ENCODE peak calls at places on chromosomes 16 and 17, in ten cellular contexts. I, A, R, P, T, S, J, G, Z and V are unnamed samples.

GRCh38 chr17:17367931-17368330 is 64.8 kb downstream of the NT5M start:
- DNase-seq in I (no peak), A (peak; percentile 46), R (no peak), P (no peak), T (no peak), S (no peak), J (no peak), G (no peak), Z (no peak), V (no peak)

GRCh38 chr16:83813818-83814653 is 6.3 kb downstream of the HSBP1 start:
- DNase-seq in I (peak; percentile 37), A (no peak), R (no peak), P (no peak), T (peak; percentile 79), S (no peak), J (no peak), G (no peak), Z (no peak), V (peak; percentile 42)

GRCh38 chr17:32240745-32241144 is 24.9 kb upstream of the RHBDL3 start:
- DNase-seq in I (no peak), A (peak; percentile 12), R (no peak), P (no peak), T (no peak), S (no peak), J (no peak), G (no peak), Z (no peak), V (no peak)

GRCh38 chr16:593406-593805 is 3.5 kb downstream of the RAB40C start:
- DNase-seq in I (peak; percentile 84), A (peak; percentile 90), R (no peak), P (no peak), T (peak; percentile 59), S (no peak), J (no peak), G (no peak), Z (no peak), V (peak; percentile 89)

GRCh38 chr16:81774348-81774747 is 4.7 kb upstream of the PLCG2 start:
- DNase-seq in I (no peak), A (no peak), R (no peak), P (no peak), T (no peak), S (no peak), J (no peak), G (no peak), Z (no peak), V (no peak)

GRCh38 chr17:80818871-80819270 is 172.8 kb upstream of the CHMP6 start:
- DNase-seq in I (no peak), A (peak; percentile 33), R (no peak), P (no peak), T (no peak), S (no peak), J (no peak), G (no peak), Z (no peak), V (no peak)

GRCh38 chr17:2390199-2390880 is 10.5 kb downstream of the MNT start:
- DNase-seq in I (no peak), A (peak; percentile 71), R (no peak), P (no peak), T (no peak), S (no peak), J (no peak), G (no peak), Z (no peak), V (no peak)

GRCh38 chr17:37661372-37662014 is 18.2 kb upstream of the DDX52 start:
- DNase-seq in I (no peak), A (no peak), R (no peak), P (no peak), T (no peak), S (no peak), J (no peak), G (no peak), Z (no peak), V (no peak)